ENCODE peak calls at places on chromosome X, in nine cellular contexts. L is activated CD8-positive, alpha-beta memory T cell treated with anti-CD3 and anti-CD28 coated beads for 1 hour; C is esophagus squamous epithelium; X is NCI-H1092; Z is GM04504; M is nucleus accumbens; B is dorsolateral prefrontal cortex; Y is fibroblast of mammary gland; P is stimulated activated naive CD4-positive, alpha-beta T cell. R is an unnamed sample.

GRCh38 chrX:73977542-73978169 is 326.3 kb upstream of the ZCCHC13 start:
- DNase-seq in X (no peak), P (peak), C (no peak), M (no peak), B (no peak), L (no peak), Y (no peak), Z (no peak), R (peak)

GRCh38 chrX:150227321-150227860 is 135.7 kb upstream of the MAMLD1 start:
- DNase-seq in Y (no peak), P (no peak), C (no peak), X (no peak), Z (no peak), L (no peak), M (no peak), B (no peak), R (no peak)

GRCh38 chrX:41596586-41596985 is 92.2 kb upstream of the GPR34 start:
- DNase-seq in C (no peak), P (no peak), Z (no peak), M (no peak), X (no peak), L (no peak), B (no peak), Y (peak), R (no peak)

GRCh38 chrX:102958794-102959193 is 21.7 kb downstream of the RAB40AL start:
- DNase-seq in M (no peak), Z (no peak), L (no peak), X (no peak), Y (no peak), B (no peak), P (no peak), C (no peak), R (peak)

GRCh38 chrX:153474718-153475117 is 4.3 kb upstream of the HAUS7 start:
- DNase-seq in Z (no peak), Y (peak), L (no peak), B (no peak), C (no peak), P (peak), M (no peak), X (peak), R (peak)

GRCh38 chrX:111100191-111100590 is 4.2 kb downstream of the PAK3 start:
- DNase-seq in B (no peak), P (no peak), L (no peak), Y (peak), M (no peak), X (peak), Z (peak), C (no peak), R (peak)

GRCh38 chrX:9586992-9587392 is 122.1 kb downstream of the TBL1X start:
- DNase-seq in M (no peak), Y (no peak), P (no peak), C (no peak), B (no peak), L (no peak), Z (no peak), X (no peak), R (no peak)

GRCh38 chrX:48818098-48818497 is 8.2 kb upstream of the ERAS start:
- DNase-seq in X (no peak), P (no peak), B (no peak), Z (no peak), C (no peak), L (no peak), Y (no peak), M (no peak), R (no peak)

GRCh38 chrX:12956704-12957541 is 18.0 kb upstream of the TMSB4X start:
- DNase-seq in Z (no peak), P (peak), X (no peak), L (no peak), M (no peak), B (no peak), C (no peak), Y (no peak), R (peak)

GRCh38 chrX:40140706-40141499 is 43.1 kb upstream of the BCOR start:
- DNase-seq in Z (no peak), B (no peak), Y (peak), X (no peak), P (no peak), M (no peak), L (no peak), C (no peak), R (no peak)

GRCh38 chrX:30649859-30650258 is 3.4 kb upstream of the GK start:
- DNase-seq in P (no peak), C (no peak), L (no peak), Z (no peak), B (no peak), Y (peak), X (no peak), M (no peak), R (no peak)

GRCh38 chrX:19855700-19856381 is 31.6 kb downstream of the SH3KBP1 start:
- DNase-seq in Y (no peak), C (no peak), B (no peak), L (no peak), P (no peak), M (no peak), X (no peak), Z (no peak), R (no peak)

GRCh38 chrX:33211356-33212254 is at the start of gene DMD:
- DNase-seq in L (no peak), X (no peak), C (no peak), Z (no peak), P (no peak), B (no peak), Y (peak), M (peak), R (no peak)

R was measured in NB4.